ENCODE peak calls at places on chromosomes 3 and 15, in eight cellular contexts. One of them, this sample, is unnamed.

GRCh38 chr3:188792788-188793187 is 379.0 kb upstream of the TPRG1 start:
- DNase-seq in K562: no peak
- DNase-seq in T1000: no peak
- DNase-seq in NAMALWA: peak
- DNase-seq in NCI-H2081: no peak
- DNase-seq in NCI-H1417: no peak
- DNase-seq in posterior cingulate gyrus: peak
- DNase-seq in endothelial cell: peak
- DNase-seq in this sample: no peak

GRCh38 chr15:77630956-77631789 is 1.5 kb downstream of the LINGO1 start:
- DNase-seq in K562: peak
- DNase-seq in T1000: no peak
- DNase-seq in NAMALWA: no peak
- DNase-seq in NCI-H2081: no peak
- DNase-seq in NCI-H1417: no peak
- DNase-seq in posterior cingulate gyrus: peak
- DNase-seq in endothelial cell: peak
- DNase-seq in this sample: no peak

GRCh38 chr15:60520041-60520824 is 41.3 kb upstream of the ICE2 start:
- DNase-seq in K562: no peak
- DNase-seq in T1000: no peak
- DNase-seq in NAMALWA: no peak
- DNase-seq in NCI-H2081: no peak
- DNase-seq in NCI-H1417: peak
- DNase-seq in posterior cingulate gyrus: no peak
- DNase-seq in endothelial cell: no peak
- DNase-seq in this sample: no peak

GRCh38 chr3:69425249-69425648 is 39.4 kb upstream of the FRMD4B start:
- DNase-seq in K562: no peak
- DNase-seq in T1000: no peak
- DNase-seq in NAMALWA: peak
- DNase-seq in NCI-H2081: no peak
- DNase-seq in NCI-H1417: no peak
- DNase-seq in posterior cingulate gyrus: peak
- DNase-seq in endothelial cell: peak
- DNase-seq in this sample: no peak

GRCh38 chr15:31498756-31499155 is 172.1 kb downstream of the KLF13 start:
- DNase-seq in K562: no peak
- DNase-seq in T1000: no peak
- DNase-seq in NAMALWA: no peak
- DNase-seq in NCI-H2081: no peak
- DNase-seq in NCI-H1417: no peak
- DNase-seq in posterior cingulate gyrus: no peak
- DNase-seq in endothelial cell: no peak
- DNase-seq in this sample: no peak

GRCh38 chr15:39188314-39188713 is 392.6 kb upstream of the THBS1 start:
- DNase-seq in K562: no peak
- DNase-seq in T1000: no peak
- DNase-seq in NAMALWA: no peak
- DNase-seq in NCI-H2081: no peak
- DNase-seq in NCI-H1417: no peak
- DNase-seq in posterior cingulate gyrus: no peak
- DNase-seq in endothelial cell: no peak
- DNase-seq in this sample: no peak

GRCh38 chr3:117853923-117854322 is 1144.3 kb downstream of the TUSC7 start:
- DNase-seq in K562: no peak
- DNase-seq in T1000: peak
- DNase-seq in NAMALWA: no peak
- DNase-seq in NCI-H2081: no peak
- DNase-seq in NCI-H1417: no peak
- DNase-seq in posterior cingulate gyrus: no peak
- DNase-seq in endothelial cell: no peak
- DNase-seq in this sample: peak

GRCh38 chr3:12454076-12454807 is 30.0 kb upstream of the TSEN2 start:
- DNase-seq in K562: no peak
- DNase-seq in T1000: peak
- DNase-seq in NAMALWA: no peak
- DNase-seq in NCI-H2081: no peak
- DNase-seq in NCI-H1417: no peak
- DNase-seq in posterior cingulate gyrus: no peak
- DNase-seq in endothelial cell: no peak
- DNase-seq in this sample: no peak

GRCh38 chr3:139670196-139670595 is 7.6 kb downstream of the NMNAT3 start:
- DNase-seq in K562: no peak
- DNase-seq in T1000: no peak
- DNase-seq in NAMALWA: no peak
- DNase-seq in NCI-H2081: no peak
- DNase-seq in NCI-H1417: no peak
- DNase-seq in posterior cingulate gyrus: no peak
- DNase-seq in endothelial cell: no peak
- DNase-seq in this sample: no peak

This sample was measured in NCI-H1105.